ENCODE peak calls at places on chromosomes 16 and 17, in ten cellular contexts. One of them, this sample, is unnamed.

GRCh38 chr17:80752369-80752705 is 207.7 kb downstream of the RPTOR start:
- DNase-seq in left cardiac atrium: no peak
- DNase-seq in EL: no peak
- DNase-seq in cardiac fibroblast: no peak
- DNase-seq in left kidney: no peak
- DNase-seq in effector CD8-positive, alpha-beta T cell: no peak
- DNase-seq in stimulated activated CD4-positive, alpha-beta T cell treated with anti-CD3 and anti-CD28 coated beads, TNF-alpha, amount 100 ng/mL, for 48 hours: no peak
- DNase-seq in A549: no peak
- DNase-seq in cerebellum: no peak
- DNase-seq in NCI-H1436: no peak
- DNase-seq in this sample: no peak

GRCh38 chr16:2515180-2515803 is 1.5 kb downstream of the ATP6V0C start:
- DNase-seq in left kidney: no peak
- DNase-seq in EL: no peak
- DNase-seq in cerebellum: no peak
- DNase-seq in A549: no peak
- DNase-seq in left cardiac atrium: peak; percentile 42
- DNase-seq in stimulated activated CD4-positive, alpha-beta T cell treated with anti-CD3 and anti-CD28 coated beads, TNF-alpha, amount 100 ng/mL, for 48 hours: no peak
- DNase-seq in NCI-H1436: no peak
- DNase-seq in cardiac fibroblast: no peak
- DNase-seq in effector CD8-positive, alpha-beta T cell: no peak
- DNase-seq in this sample: no peak

GRCh38 chr17:7238418-7239090 is 703 bp downstream of the PHF23 start:
- DNase-seq in NCI-H1436: no peak
- DNase-seq in EL: peak; percentile 36
- DNase-seq in left cardiac atrium: peak; percentile 55
- DNase-seq in stimulated activated CD4-positive, alpha-beta T cell treated with anti-CD3 and anti-CD28 coated beads, TNF-alpha, amount 100 ng/mL, for 48 hours: no peak
- DNase-seq in effector CD8-positive, alpha-beta T cell: no peak
- DNase-seq in A549: peak; percentile 65
- DNase-seq in left kidney: peak; percentile 56
- DNase-seq in cardiac fibroblast: peak; percentile 44
- DNase-seq in cerebellum: no peak
- DNase-seq in this sample: no peak

GRCh38 chr17:73973881-73974409 is 229.5 kb upstream of the RPL38 start:
- DNase-seq in effector CD8-positive, alpha-beta T cell: no peak
- DNase-seq in A549: no peak
- DNase-seq in stimulated activated CD4-positive, alpha-beta T cell treated with anti-CD3 and anti-CD28 coated beads, TNF-alpha, amount 100 ng/mL, for 48 hours: no peak
- DNase-seq in left kidney: peak; percentile 41
- DNase-seq in cerebellum: no peak
- DNase-seq in left cardiac atrium: no peak
- DNase-seq in EL: no peak
- DNase-seq in NCI-H1436: no peak
- DNase-seq in cardiac fibroblast: no peak
- DNase-seq in this sample: peak; percentile 6

GRCh38 chr17:69314246-69315030 is 12.5 kb downstream of the ABCA5 start:
- DNase-seq in stimulated activated CD4-positive, alpha-beta T cell treated with anti-CD3 and anti-CD28 coated beads, TNF-alpha, amount 100 ng/mL, for 48 hours: no peak
- DNase-seq in A549: no peak
- DNase-seq in NCI-H1436: no peak
- DNase-seq in EL: no peak
- DNase-seq in effector CD8-positive, alpha-beta T cell: no peak
- DNase-seq in cardiac fibroblast: peak; percentile 0
- DNase-seq in cerebellum: peak; percentile 27
- DNase-seq in left kidney: peak; percentile 29
- DNase-seq in left cardiac atrium: no peak
- DNase-seq in this sample: no peak

GRCh38 chr17:32103476-32104113 is 38.7 kb upstream of the RHOT1 start:
- DNase-seq in cardiac fibroblast: peak; percentile 69
- DNase-seq in left cardiac atrium: no peak
- DNase-seq in effector CD8-positive, alpha-beta T cell: no peak
- DNase-seq in left kidney: no peak
- DNase-seq in NCI-H1436: no peak
- DNase-seq in cerebellum: peak; percentile 59
- DNase-seq in stimulated activated CD4-positive, alpha-beta T cell treated with anti-CD3 and anti-CD28 coated beads, TNF-alpha, amount 100 ng/mL, for 48 hours: no peak
- DNase-seq in A549: no peak
- DNase-seq in EL: no peak
- DNase-seq in this sample: no peak

GRCh38 chr16:3045758-3046505 is 429 bp upstream of the MMP25 start:
- DNase-seq in left cardiac atrium: no peak
- DNase-seq in left kidney: peak; percentile 66
- DNase-seq in effector CD8-positive, alpha-beta T cell: no peak
- DNase-seq in EL: no peak
- DNase-seq in A549: no peak
- DNase-seq in cardiac fibroblast: no peak
- DNase-seq in cerebellum: no peak
- DNase-seq in NCI-H1436: no peak
- DNase-seq in stimulated activated CD4-positive, alpha-beta T cell treated with anti-CD3 and anti-CD28 coated beads, TNF-alpha, amount 100 ng/mL, for 48 hours: no peak
- DNase-seq in this sample: no peak

GRCh38 chr17:4477286-4477791 is 21.3 kb upstream of the SPNS2 start:
- DNase-seq in cerebellum: no peak
- DNase-seq in stimulated activated CD4-positive, alpha-beta T cell treated with anti-CD3 and anti-CD28 coated beads, TNF-alpha, amount 100 ng/mL, for 48 hours: no peak
- DNase-seq in left cardiac atrium: no peak
- DNase-seq in NCI-H1436: no peak
- DNase-seq in left kidney: peak; percentile 68
- DNase-seq in cardiac fibroblast: no peak
- DNase-seq in A549: no peak
- DNase-seq in effector CD8-positive, alpha-beta T cell: no peak
- DNase-seq in EL: no peak
- DNase-seq in this sample: no peak

GRCh38 chr17:40284085-40284713 is 3.5 kb upstream of the CDC6 start:
- DNase-seq in stimulated activated CD4-positive, alpha-beta T cell treated with anti-CD3 and anti-CD28 coated beads, TNF-alpha, amount 100 ng/mL, for 48 hours: no peak
- DNase-seq in effector CD8-positive, alpha-beta T cell: no peak
- DNase-seq in cerebellum: no peak
- DNase-seq in A549: peak; percentile 25
- DNase-seq in cardiac fibroblast: peak; percentile 76
- DNase-seq in left cardiac atrium: no peak
- DNase-seq in left kidney: peak; percentile 21
- DNase-seq in EL: peak; percentile 90
- DNase-seq in NCI-H1436: no peak
- DNase-seq in this sample: peak; percentile 57

GRCh38 chr16:80055831-80056230 is 455.3 kb upstream of the MAF start:
- DNase-seq in EL: no peak
- DNase-seq in stimulated activated CD4-positive, alpha-beta T cell treated with anti-CD3 and anti-CD28 coated beads, TNF-alpha, amount 100 ng/mL, for 48 hours: no peak
- DNase-seq in left cardiac atrium: no peak
- DNase-seq in NCI-H1436: no peak
- DNase-seq in left kidney: no peak
- DNase-seq in A549: no peak
- DNase-seq in cardiac fibroblast: no peak
- DNase-seq in effector CD8-positive, alpha-beta T cell: no peak
- DNase-seq in cerebellum: no peak
- DNase-seq in this sample: no peak

GRCh38 chr17:74737299-74738050 is 419 bp downstream of the RAB37 start:
- DNase-seq in EL: peak; percentile 35
- DNase-seq in stimulated activated CD4-positive, alpha-beta T cell treated with anti-CD3 and anti-CD28 coated beads, TNF-alpha, amount 100 ng/mL, for 48 hours: no peak
- DNase-seq in left kidney: peak; percentile 88
- DNase-seq in cardiac fibroblast: peak; percentile 48
- DNase-seq in effector CD8-positive, alpha-beta T cell: peak; percentile 31
- DNase-seq in cerebellum: no peak
- DNase-seq in left cardiac atrium: no peak
- DNase-seq in NCI-H1436: no peak
- DNase-seq in A549: peak; percentile 80
- DNase-seq in this sample: peak; percentile 9

GRCh38 chr16:68131813-68132706 is 46.9 kb downstream of the NFATC3 start:
- DNase-seq in left kidney: no peak
- DNase-seq in effector CD8-positive, alpha-beta T cell: no peak
- DNase-seq in stimulated activated CD4-positive, alpha-beta T cell treated with anti-CD3 and anti-CD28 coated beads, TNF-alpha, amount 100 ng/mL, for 48 hours: no peak
- DNase-seq in A549: no peak
- DNase-seq in NCI-H1436: no peak
- DNase-seq in cardiac fibroblast: no peak
- DNase-seq in EL: no peak
- DNase-seq in left cardiac atrium: no peak
- DNase-seq in cerebellum: no peak
- DNase-seq in this sample: no peak

GRCh38 chr17:7756968-7757367 is 39.4 kb downstream of the DNAH2 start:
- DNase-seq in left kidney: no peak
- DNase-seq in cardiac fibroblast: no peak
- DNase-seq in A549: no peak
- DNase-seq in EL: no peak
- DNase-seq in cerebellum: no peak
- DNase-seq in left cardiac atrium: no peak
- DNase-seq in effector CD8-positive, alpha-beta T cell: no peak
- DNase-seq in stimulated activated CD4-positive, alpha-beta T cell treated with anti-CD3 and anti-CD28 coated beads, TNF-alpha, amount 100 ng/mL, for 48 hours: no peak
- DNase-seq in NCI-H1436: no peak
- DNase-seq in this sample: no peak

GRCh38 chr16:14198603-14199002 is 127.5 kb downstream of the MRTFB start:
- DNase-seq in EL: no peak
- DNase-seq in cerebellum: no peak
- DNase-seq in stimulated activated CD4-positive, alpha-beta T cell treated with anti-CD3 and anti-CD28 coated beads, TNF-alpha, amount 100 ng/mL, for 48 hours: no peak
- DNase-seq in cardiac fibroblast: no peak
- DNase-seq in left cardiac atrium: no peak
- DNase-seq in left kidney: no peak
- DNase-seq in NCI-H1436: no peak
- DNase-seq in A549: no peak
- DNase-seq in effector CD8-positive, alpha-beta T cell: no peak
- DNase-seq in this sample: no peak

GRCh38 chr16:2512920-2513404 is 790 bp upstream of the ATP6V0C start:
- DNase-seq in effector CD8-positive, alpha-beta T cell: peak; percentile 44
- DNase-seq in NCI-H1436: peak; percentile 45
- DNase-seq in left cardiac atrium: peak; percentile 32
- DNase-seq in stimulated activated CD4-positive, alpha-beta T cell treated with anti-CD3 and anti-CD28 coated beads, TNF-alpha, amount 100 ng/mL, for 48 hours: no peak
- DNase-seq in EL: no peak
- DNase-seq in left kidney: peak; percentile 72
- DNase-seq in A549: no peak
- DNase-seq in cerebellum: no peak
- DNase-seq in cardiac fibroblast: no peak
- DNase-seq in this sample: no peak

GRCh38 chr17:7893226-7893880 is 4.8 kb downstream of the CHD3 start:
- DNase-seq in left kidney: no peak
- DNase-seq in cerebellum: no peak
- DNase-seq in left cardiac atrium: no peak
- DNase-seq in A549: no peak
- DNase-seq in EL: no peak
- DNase-seq in stimulated activated CD4-positive, alpha-beta T cell treated with anti-CD3 and anti-CD28 coated beads, TNF-alpha, amount 100 ng/mL, for 48 hours: no peak
- DNase-seq in effector CD8-positive, alpha-beta T cell: no peak
- DNase-seq in NCI-H1436: no peak
- DNase-seq in cardiac fibroblast: no peak
- DNase-seq in this sample: no peak

GRCh38 chr16:66515543-66516171 is 34.3 kb downstream of the TK2 start:
- DNase-seq in left kidney: no peak
- DNase-seq in cardiac fibroblast: peak; percentile 88
- DNase-seq in EL: peak; percentile 83
- DNase-seq in stimulated activated CD4-positive, alpha-beta T cell treated with anti-CD3 and anti-CD28 coated beads, TNF-alpha, amount 100 ng/mL, for 48 hours: no peak
- DNase-seq in cerebellum: no peak
- DNase-seq in A549: peak; percentile 44
- DNase-seq in left cardiac atrium: peak; percentile 38
- DNase-seq in NCI-H1436: no peak
- DNase-seq in effector CD8-positive, alpha-beta T cell: no peak
- DNase-seq in this sample: peak; percentile 61

GRCh38 chr16:263944-264343 is 11.8 kb downstream of the RGS11 start:
- DNase-seq in stimulated activated CD4-positive, alpha-beta T cell treated with anti-CD3 and anti-CD28 coated beads, TNF-alpha, amount 100 ng/mL, for 48 hours: no peak
- DNase-seq in left cardiac atrium: no peak
- DNase-seq in A549: no peak
- DNase-seq in left kidney: no peak
- DNase-seq in cerebellum: no peak
- DNase-seq in cardiac fibroblast: no peak
- DNase-seq in NCI-H1436: no peak
- DNase-seq in EL: no peak
- DNase-seq in effector CD8-positive, alpha-beta T cell: no peak
- DNase-seq in this sample: no peak

GRCh38 chr16:50396770-50397525 is 28.2 kb upstream of the BRD7 start:
- DNase-seq in left cardiac atrium: no peak
- DNase-seq in NCI-H1436: no peak
- DNase-seq in A549: peak; percentile 38
- DNase-seq in cerebellum: no peak
- DNase-seq in cardiac fibroblast: no peak
- DNase-seq in stimulated activated CD4-positive, alpha-beta T cell treated with anti-CD3 and anti-CD28 coated beads, TNF-alpha, amount 100 ng/mL, for 48 hours: no peak
- DNase-seq in effector CD8-positive, alpha-beta T cell: no peak
- DNase-seq in EL: peak; percentile 72
- DNase-seq in left kidney: no peak
- DNase-seq in this sample: peak; percentile 59

GRCh38 chr16:89117239-89117974 is 23.8 kb downstream of the ACSF3 start:
- DNase-seq in EL: no peak
- DNase-seq in stimulated activated CD4-positive, alpha-beta T cell treated with anti-CD3 and anti-CD28 coated beads, TNF-alpha, amount 100 ng/mL, for 48 hours: no peak
- DNase-seq in effector CD8-positive, alpha-beta T cell: no peak
- DNase-seq in left cardiac atrium: peak; percentile 15
- DNase-seq in A549: no peak
- DNase-seq in cardiac fibroblast: no peak
- DNase-seq in cerebellum: no peak
- DNase-seq in NCI-H1436: no peak
- DNase-seq in left kidney: no peak
- DNase-seq in this sample: no peak

GRCh38 chr16:391885-392335 is 5.1 kb upstream of the NME4 start:
- DNase-seq in effector CD8-positive, alpha-beta T cell: peak; percentile 59
- DNase-seq in left kidney: peak; percentile 77
- DNase-seq in cardiac fibroblast: peak; percentile 71
- DNase-seq in EL: peak; percentile 83
- DNase-seq in NCI-H1436: peak; percentile 39
- DNase-seq in stimulated activated CD4-positive, alpha-beta T cell treated with anti-CD3 and anti-CD28 coated beads, TNF-alpha, amount 100 ng/mL, for 48 hours: peak; percentile 81
- DNase-seq in cerebellum: no peak
- DNase-seq in left cardiac atrium: peak; percentile 56
- DNase-seq in A549: peak; percentile 76
- DNase-seq in this sample: peak; percentile 92

This sample was measured in fibroblast of mammary gland.